ENCODE peak calls at places on chromosomes 2 and 18, in six cellular contexts. H is A549, D is upper lobe of left lung, E is HepG2, N is GM12878, A is K562. W is an unnamed sample.

GRCh38 chr2:170843656-170844055 is 27.0 kb downstream of the GAD1 start:
- ATAC-seq in H (no peak), D (no peak), E (no peak), N (no peak), A (no peak), W (no peak)

GRCh38 chr2:241931976-241932894 is 62.7 kb downstream of the RTP5 start:
- ATAC-seq in H (peak; percentile 16), D (peak; percentile 13), E (peak; percentile 28), N (no peak), A (no peak), W (no peak)

GRCh38 chr2:205612661-205613060 is 69.6 kb upstream of the NRP2 start:
- ATAC-seq in H (no peak), D (no peak), E (no peak), N (no peak), A (peak; percentile 71), W (no peak)

GRCh38 chr2:41736586-41736985 is 311.2 kb upstream of the PKDCC start:
- ATAC-seq in H (no peak), D (peak; percentile 19), E (no peak), N (peak; percentile 64), A (no peak), W (no peak)

GRCh38 chr18:79290876-79291275 is 104.9 kb upstream of the NFATC1 start:
- ATAC-seq in H (no peak), D (no peak), E (no peak), N (no peak), A (no peak), W (no peak)

GRCh38 chr2:23366720-23367119 is 18.3 kb upstream of the KLHL29 start:
- ATAC-seq in H (peak; percentile 75), D (no peak), E (no peak), N (no peak), A (no peak), W (peak; percentile 13)

GRCh38 chr18:22276334-22276713 is 106.9 kb downstream of the GATA6 start:
- ATAC-seq in H (no peak), D (no peak), E (peak; percentile 39), N (no peak), A (no peak), W (peak; percentile 32)

GRCh38 chr2:57908736-57909161 is 137.9 kb upstream of the VRK2 start:
- ATAC-seq in H (no peak), D (no peak), E (no peak), N (peak; percentile 91), A (no peak), W (no peak)

GRCh38 chr2:172597191-172597842 is 41.4 kb downstream of the PDK1 start:
- ATAC-seq in H (no peak), D (no peak), E (no peak), N (no peak), A (no peak), W (no peak)

GRCh38 chr2:191946471-191947182 is 99.7 kb upstream of the CAVIN2 start:
- ATAC-seq in H (no peak), D (no peak), E (no peak), N (peak; percentile 93), A (no peak), W (no peak)

GRCh38 chr2:151176661-151177060 is 85.0 kb downstream of the RBM43 start:
- ATAC-seq in H (peak; percentile 55), D (no peak), E (peak; percentile 28), N (no peak), A (peak; percentile 65), W (no peak)

GRCh38 chr2:70607121-70607551 is 53.5 kb upstream of the TGFA start:
- ATAC-seq in H (no peak), D (no peak), E (no peak), N (no peak), A (no peak), W (no peak)

GRCh38 chr2:98175811-98176210 is 88.8 kb downstream of the VWA3B start:
- ATAC-seq in H (peak; percentile 42), D (no peak), E (peak; percentile 65), N (peak; percentile 75), A (peak; percentile 45), W (no peak)

GRCh38 chr2:127566139-127566417 is 30.6 kb downstream of the MYO7B start:
- ATAC-seq in H (no peak), D (no peak), E (no peak), N (no peak), A (no peak), W (no peak)

GRCh38 chr2:231037731-231038482 is 584 bp downstream of the C2orf72 start:
- ATAC-seq in H (peak; percentile 81), D (no peak), E (peak; percentile 31), N (peak; percentile 30), A (peak; percentile 77), W (peak; percentile 42)

GRCh38 chr2:48724278-48724677 is 31.2 kb downstream of the LHCGR start:
- ATAC-seq in H (no peak), D (no peak), E (no peak), N (no peak), A (no peak), W (no peak)
- TF ChIP-seq EP300 in H (no peak), D (no peak), E (no peak), N (no peak), A (no peak), W (no peak)

GRCh38 chr2:72367530-72368225 is 220.0 kb upstream of the CYP26B1 start:
- ATAC-seq in H (peak; percentile 99), D (peak; percentile 84), E (peak; percentile 91), N (no peak), A (no peak), W (peak; percentile 95)
- TF ChIP-seq POLR2A in H (no peak), D (no peak), E (no peak), N (no peak), A (no peak), W (no peak)

GRCh38 chr2:159755014-159755413 is 42.7 kb downstream of the MARCHF7 start:
- ATAC-seq in H (no peak), D (no peak), E (no peak), N (no peak), A (no peak), W (no peak)
- TF ChIP-seq EP300 in H (no peak), D (no peak), E (no peak), N (no peak), A (no peak), W (no peak)

GRCh38 chr2:64644240-64645013 is 9.3 kb downstream of the SERTAD2 start:
- ATAC-seq in H (peak; percentile 94), D (peak; percentile 90), E (peak; percentile 67), N (peak; percentile 76), A (peak; percentile 83), W (peak; percentile 89)
- TF ChIP-seq POLR2A in H (peak; percentile 56), D (peak; percentile 72), E (peak; percentile 36), N (peak; percentile 74), A (peak; percentile 94), W (peak; percentile 82)

W was measured in gastroesophageal sphincter.